ENCODE peak calls at places on chromosomes 11 and 22, in eight cellular contexts. H is T47D; N is C1 segment of cervical spinal cord; E is stimulated activated CD8-positive, alpha-beta memory T cell treated with anti-CD3 and anti-CD28 coated beads, Interleukin-12 subunit alpha, Interleukin-12 subunit beta, amount 100 ng/mL, for 1 hour; D is stomach; I is effector memory CD8-positive, alpha-beta T cell; V is activated T-cell treated with anti-CD3 and anti-CD28 coated beads, Interleukin-2, amount 50 U/mL, for 24 hours; J is esophagus muscularis mucosa. W is an unnamed sample.

GRCh38 chr22:25048659-25049657 is 96.4 kb downstream of the KIAA1671 start:
- DNase-seq in V (peak), J (no peak), I (peak), D (peak), H (peak), N (peak), E (peak), W (peak)

GRCh38 chr11:12838463-12839120 is 164.4 kb downstream of the TEAD1 start:
- DNase-seq in I (no peak), H (no peak), D (no peak), E (no peak), N (no peak), V (no peak), J (no peak), W (no peak)

GRCh38 chr11:121452609-121453150 is at the start of gene SORL1-AS1:
- DNase-seq in J (no peak), E (no peak), I (peak), H (peak), N (no peak), V (peak), D (no peak), W (peak)

GRCh38 chr11:115924744-115925567 is 420.7 kb upstream of the CADM1 start:
- DNase-seq in H (no peak), I (no peak), D (no peak), J (no peak), N (no peak), E (no peak), V (no peak), W (no peak)

GRCh38 chr11:130783322-130783721 is 133.0 kb downstream of the SNX19 start:
- DNase-seq in J (no peak), N (no peak), V (no peak), D (no peak), E (no peak), I (no peak), H (no peak), W (no peak)

GRCh38 chr11:59183768-59184167 is 11.8 kb downstream of the DTX4 start:
- DNase-seq in I (no peak), J (no peak), N (no peak), D (no peak), H (no peak), V (no peak), E (no peak), W (no peak)

GRCh38 chr22:39522567-39523300 is 2.4 kb downstream of the ATF4 start:
- DNase-seq in D (peak), J (no peak), H (no peak), N (no peak), E (no peak), V (peak), I (no peak), W (no peak)

GRCh38 chr22:20155330-20156041 is 4.6 kb upstream of the CCDC188 start:
- DNase-seq in V (no peak), I (no peak), D (peak), J (no peak), E (no peak), N (peak), H (no peak), W (no peak)

GRCh38 chr11:113119074-113119473 is 157.9 kb downstream of the NCAM1 start:
- DNase-seq in J (no peak), I (no peak), E (no peak), V (no peak), H (no peak), D (no peak), N (no peak), W (no peak)

GRCh38 chr11:112878228-112878627 is 83.0 kb upstream of the NCAM1 start:
- DNase-seq in D (no peak), N (no peak), I (no peak), J (no peak), E (no peak), H (no peak), V (no peak), W (no peak)